ENCODE peak calls at places on chromosomes 7 and 10, in four cellular contexts. V is endothelial cell; D is activated T-cell treated with anti-CD3 and anti-CD28 coated beads for 4 hours; X is activated CD4-positive, alpha-beta T cell treated with anti-CD3 and anti-CD28 coated beads for 1 hour. K is an unnamed sample.

GRCh38 chr7:85719981-85720963 is 533.4 kb upstream of the SEMA3D start:
- DNase-seq in X (no peak), D (no peak), V (no peak), K (no peak)

GRCh38 chr7:42431873-42432272 is 194.9 kb upstream of the GLI3 start:
- DNase-seq in D (no peak), X (no peak), V (no peak), K (no peak)

GRCh38 chr10:122646511-122647382 is 52.9 kb downstream of the C10orf120 start:
- DNase-seq in V (no peak), X (no peak), D (no peak), K (peak)

GRCh38 chr10:110005716-110006115 is 2.1 kb upstream of the ADD3 start:
- DNase-seq in X (no peak), D (no peak), V (peak), K (peak)

GRCh38 chr7:121795736-121796135 is 77.2 kb upstream of the PTPRZ1 start:
- DNase-seq in V (no peak), X (no peak), D (no peak), K (no peak)

GRCh38 chr7:139058963-139059362 is 23.1 kb upstream of the ZC3HAV1L start:
- DNase-seq in V (no peak), X (no peak), D (no peak), K (no peak)

GRCh38 chr10:114426476-114426875 is 22.2 kb upstream of the AFAP1L2 start:
- DNase-seq in D (no peak), V (no peak), X (no peak), K (no peak)

GRCh38 chr10:92575961-92576360 is 2.1 kb upstream of the IDE start:
- DNase-seq in D (no peak), X (no peak), V (no peak), K (no peak)

GRCh38 chr10:6128087-6128486 is 39.3 kb downstream of the RBM17 start:
- DNase-seq in X (no peak), V (no peak), D (no peak), K (peak)

GRCh38 chr10:76035010-76035727 is 603.7 kb downstream of the LRMDA start:
- DNase-seq in X (no peak), V (no peak), D (no peak), K (no peak)